ENCODE peak calls at places on chromosomes 12 and 14, in four cellular contexts. M, Z, Y and E are unnamed samples.

GRCh38 chr12:64893961-64894360 is 69.5 kb downstream of the TBC1D30 start:
- DNase-seq in Y (no peak), M (no peak), Z (no peak), E (no peak)

GRCh38 chr12:119691202-119691846 is 23.4 kb downstream of the PRKAB1 start:
- DNase-seq in Y (no peak), M (no peak), Z (no peak), E (peak)

GRCh38 chr12:19203539-19204506 is 74.3 kb downstream of the PLEKHA5 start:
- DNase-seq in Z (no peak), Y (no peak), M (no peak), E (no peak)

GRCh38 chr14:69046468-69046867 is 67.4 kb upstream of the ACTN1 start:
- DNase-seq in Z (no peak), Y (no peak), M (no peak), E (no peak)

GRCh38 chr12:125418902-125419564 is 353.8 kb downstream of the AACS start:
- DNase-seq in Y (no peak), M (no peak), Z (no peak), E (no peak)

GRCh38 chr14:93039649-93040315 is 75.9 kb downstream of the ITPK1 start:
- DNase-seq in Z (no peak), Y (no peak), M (no peak), E (no peak)

GRCh38 chr12:13195244-13195643 is 1.3 kb upstream of the EMP1 start:
- DNase-seq in Y (no peak), Z (no peak), M (no peak), E (no peak)

GRCh38 chr12:27762757-27763156 is 17.3 kb upstream of the KLHL42 start:
- DNase-seq in Y (no peak), Z (no peak), M (no peak), E (no peak)

GRCh38 chr14:95146079-95146771 is 11.1 kb downstream of the DICER1 start:
- DNase-seq in Y (no peak), M (no peak), Z (no peak), E (no peak)

GRCh38 chr12:123907726-123908476 is 64.7 kb downstream of the CCDC92 start:
- DNase-seq in Y (no peak), Z (no peak), M (no peak), E (no peak)

GRCh38 chr12:52425466-52425865 is 8.7 kb downstream of the KRT75 start:
- DNase-seq in M (no peak), Z (no peak), Y (no peak), E (no peak)

GRCh38 chr12:52426034-52426433 is 8.1 kb downstream of the KRT75 start:
- DNase-seq in Y (no peak), Z (no peak), M (no peak), E (no peak)

GRCh38 chr12:52423661-52424503 is 10.3 kb downstream of the KRT75 start:
- DNase-seq in M (no peak), Y (no peak), Z (no peak), E (no peak)

GRCh38 chr12:52428121-52428520 is 6.0 kb downstream of the KRT75 start:
- DNase-seq in Y (no peak), M (no peak), Z (no peak), E (no peak)

DNA sequence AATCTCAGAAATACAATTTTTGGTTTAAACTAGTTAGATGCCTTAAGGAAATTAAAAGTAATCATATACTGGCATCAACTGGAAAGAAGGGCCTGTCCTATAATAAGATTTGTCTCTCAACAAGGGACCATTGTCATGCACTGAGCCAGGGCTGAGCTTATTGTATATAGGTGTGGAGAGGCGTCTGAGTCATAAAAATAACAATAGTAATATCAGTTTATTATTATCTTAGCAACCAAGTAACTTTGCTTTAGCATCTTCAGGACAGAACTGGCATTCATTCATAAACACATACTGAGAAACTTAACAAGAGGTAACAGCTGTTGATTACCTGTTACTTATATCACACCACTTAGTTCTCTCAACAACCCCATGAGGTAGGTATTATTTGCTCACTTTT is 7.1 kb downstream of the KRT75 start:
- DNase-seq in Z (no peak), Y (no peak), M (no peak), E (no peak)
- TF ChIP-seq SUZ12 in Z (no peak), Y (no peak), M (no peak), E (no peak)

DNA sequence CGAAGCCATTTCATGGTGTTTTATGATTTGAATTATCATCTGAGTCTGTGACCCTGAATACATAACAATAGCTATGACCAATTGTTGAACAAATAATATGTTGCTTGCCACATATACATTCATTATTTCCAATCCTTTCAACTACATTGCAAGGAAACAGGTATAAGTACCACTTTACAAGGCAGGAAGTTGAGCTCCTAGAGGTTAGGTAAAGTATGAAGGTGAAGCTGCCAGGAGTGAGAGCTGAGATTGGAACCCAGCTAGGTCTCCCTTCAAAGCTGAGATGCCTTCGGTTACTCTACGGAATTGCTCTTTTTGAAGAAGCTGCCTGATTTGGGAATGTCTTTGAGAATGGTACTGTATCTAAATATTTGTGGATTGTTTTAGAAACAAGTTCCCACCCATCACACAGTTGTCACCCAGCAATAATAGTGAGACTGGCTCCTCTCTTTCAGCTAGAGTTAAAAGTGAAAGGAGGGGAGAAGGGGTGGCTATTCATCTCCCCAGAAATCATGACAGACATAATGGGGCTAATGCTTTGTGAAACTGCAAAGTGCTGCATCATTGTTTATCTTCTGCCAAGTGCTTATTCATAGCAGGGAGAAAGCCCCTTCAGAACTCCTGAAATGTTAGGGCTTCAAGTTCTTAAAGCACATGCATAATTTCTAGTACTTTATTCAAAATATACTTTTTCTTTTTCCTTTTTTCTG is 75.9 kb upstream of the AMIGO2 start:
- DNase-seq in M (no peak), Y (no peak), Z (no peak), E (no peak)
- TF ChIP-seq SUZ12 in M (no peak), Y (no peak), Z (no peak), E (no peak)

DNA sequence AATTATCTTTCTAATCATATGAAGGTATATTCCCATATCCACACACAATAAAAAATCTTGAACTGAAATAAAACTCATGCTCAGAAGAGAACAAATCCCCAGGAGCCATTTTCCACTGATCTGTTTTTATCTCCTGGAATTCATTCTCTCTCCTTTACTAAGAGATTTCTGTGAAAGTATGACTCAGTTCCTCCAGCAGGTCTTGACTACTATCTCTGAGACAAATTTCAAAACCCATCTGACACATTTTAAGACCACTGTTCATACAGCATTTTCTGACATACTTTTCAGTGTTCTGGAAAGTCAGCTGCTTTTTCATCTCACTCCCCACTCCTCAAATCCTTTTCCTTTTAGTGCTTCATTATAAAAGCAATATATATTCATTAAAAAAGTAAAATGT is 334.6 kb upstream of the ATP2B1 start:
- DNase-seq in Z (no peak), Y (no peak), M (no peak), E (no peak)
- TF ChIP-seq SUZ12 in Z (no peak), Y (no peak), M (no peak), E (no peak)

GRCh38 chr12:117594481-117594880 is 233.1 kb upstream of the NOS1 start:
- DNase-seq in Z (no peak), Y (no peak), M (no peak), E (no peak)

GRCh38 chr12:117599849-117600248 is 238.4 kb upstream of the NOS1 start:
- DNase-seq in Y (no peak), Z (no peak), M (no peak), E (peak)

GRCh38 chr12:117590999-117591398 is 229.6 kb upstream of the NOS1 start:
- DNase-seq in Z (no peak), Y (no peak), M (no peak), E (no peak)

GRCh38 chr12:117595751-117596150 is 234.3 kb upstream of the NOS1 start:
- DNase-seq in Y (no peak), Z (no peak), M (no peak), E (no peak)

GRCh38 chr12:117596968-117597367 is 235.5 kb upstream of the NOS1 start:
- DNase-seq in Z (no peak), Y (no peak), M (no peak), E (no peak)
- TF ChIP-seq SUZ12 in Z (no peak), Y (no peak), M (no peak), E (no peak)

GRCh38 chr12:3005736-3006135 is 46.5 kb downstream of the TEAD4 start:
- DNase-seq in Z (no peak), Y (no peak), M (no peak), E (no peak)

GRCh38 chr12:3002636-3003035 is 43.4 kb downstream of the TEAD4 start:
- DNase-seq in Y (no peak), Z (no peak), M (no peak), E (no peak)

GRCh38 chr12:3000548-3001275 is 41.5 kb downstream of the TEAD4 start:
- DNase-seq in Y (no peak), M (peak), Z (no peak), E (peak)

GRCh38 chr12:3003593-3003992 is 44.4 kb downstream of the TEAD4 start:
- DNase-seq in Y (no peak), Z (no peak), M (no peak), E (no peak)

GRCh38 chr12:3004655-3005565 is 45.7 kb downstream of the TEAD4 start:
- DNase-seq in M (no peak), Z (no peak), Y (no peak), E (no peak)
- TF ChIP-seq SUZ12 in M (no peak), Z (no peak), Y (no peak), E (no peak)

GRCh38 chr12:17296882-17297281 is 690.9 kb upstream of the LMO3 start:
- DNase-seq in Y (no peak), Z (no peak), M (no peak), E (peak)
- TF ChIP-seq SUZ12 in Y (no peak), Z (no peak), M (no peak), E (no peak)

GRCh38 chr12:93743229-93743998 is 66.2 kb downstream of the CRADD start:
- DNase-seq in Z (no peak), Y (no peak), M (no peak), E (no peak)
- TF ChIP-seq SUZ12 in Z (no peak), Y (no peak), M (no peak), E (no peak)

GRCh38 chr14:91368681-91369416 is 48.8 kb downstream of the CCDC88C start:
- DNase-seq in Z (no peak), M (no peak), Y (no peak), E (no peak)
- TF ChIP-seq SUZ12 in Z (no peak), M (no peak), Y (no peak), E (no peak)

GRCh38 chr14:96167224-96168148 is 37.2 kb upstream of the BDKRB2 start:
- DNase-seq in M (no peak), Z (peak), Y (no peak), E (no peak)
- TF ChIP-seq SUZ12 in M (no peak), Z (no peak), Y (no peak), E (no peak)